ENCODE peak calls at places on chromosomes 3 and 15, in ten cellular contexts. O is HS-5; K is stimulated activated naive CD4-positive, alpha-beta T cell; P is epithelial cell of esophagus; V is activated T-cell treated with anti-CD3 and anti-CD28 coated beads, Interleukin-2, amount 50 U/mL, for 72 hours; T is CD8-positive, alpha-beta T cell; A is LHCN-M2; J is 8988T; I is Jurkat, Clone E6-1; C is WTC11. R is an unnamed sample.

GRCh38 chr3:112308151-112308911 is 14.3 kb upstream of the SLC9C1 start:
- DNase-seq in O (peak), K (no peak), P (peak), V (no peak), T (no peak), A (peak), J (no peak), I (no peak), C (no peak), R (no peak)

GRCh38 chr3:71163216-71163918 is 420.2 kb downstream of the FOXP1 start:
- DNase-seq in O (no peak), K (no peak), P (no peak), V (no peak), T (no peak), A (no peak), J (no peak), I (no peak), C (no peak), R (no peak)

GRCh38 chr3:182440101-182440500 is 353.2 kb upstream of the ATP11B start:
- DNase-seq in O (no peak), K (no peak), P (no peak), V (no peak), T (no peak), A (no peak), J (no peak), I (no peak), C (no peak), R (no peak)

GRCh38 chr3:152834354-152835310 is at the start of gene P2RY1:
- DNase-seq in O (peak), K (no peak), P (peak), V (peak), T (peak), A (peak), J (peak), I (peak), C (peak), R (no peak)

GRCh38 chr3:32675650-32676049 is 9.3 kb upstream of the CNOT10 start:
- DNase-seq in O (no peak), K (no peak), P (no peak), V (no peak), T (no peak), A (no peak), J (no peak), I (no peak), C (no peak), R (no peak)

GRCh38 chr3:8445861-8446260 is 55.8 kb upstream of the LMCD1 start:
- DNase-seq in O (peak), K (no peak), P (peak), V (no peak), T (no peak), A (peak), J (no peak), I (no peak), C (no peak), R (no peak)

GRCh38 chr3:11238880-11239279 is 33.3 kb upstream of the ATG7 start:
- DNase-seq in O (peak), K (no peak), P (peak), V (peak), T (no peak), A (peak), J (no peak), I (no peak), C (no peak), R (no peak)

GRCh38 chr15:83288381-83288801 is 3.9 kb upstream of the BNC1 start:
- DNase-seq in O (no peak), K (no peak), P (peak), V (no peak), T (no peak), A (no peak), J (no peak), I (no peak), C (peak), R (no peak)

GRCh38 chr15:41975679-41976078 is 3.3 kb upstream of the EHD4 start:
- DNase-seq in O (no peak), K (no peak), P (no peak), V (no peak), T (no peak), A (no peak), J (no peak), I (no peak), C (no peak), R (no peak)

GRCh38 chr15:68682906-68683490 is 104.2 kb downstream of the CORO2B start:
- DNase-seq in O (no peak), K (no peak), P (no peak), V (no peak), T (no peak), A (no peak), J (no peak), I (no peak), C (no peak), R (no peak)

GRCh38 chr3:182212479-182213076 is 500.9 kb downstream of the SOX2 start:
- DNase-seq in O (peak), K (no peak), P (peak), V (no peak), T (no peak), A (peak), J (no peak), I (no peak), C (peak), R (no peak)

GRCh38 chr15:60933914-60934885 is 294.9 kb downstream of the RORA start:
- DNase-seq in O (no peak), K (no peak), P (peak), V (no peak), T (no peak), A (peak), J (no peak), I (peak), C (no peak), R (no peak)

GRCh38 chr3:145015243-145015642 is 1043.6 kb downstream of the DIPK2A start:
- DNase-seq in O (peak), K (no peak), P (no peak), V (no peak), T (no peak), A (peak), J (no peak), I (peak), C (no peak), R (no peak)

GRCh38 chr3:171797265-171797679 is 13.0 kb downstream of the PLD1 start:
- DNase-seq in O (no peak), K (no peak), P (peak), V (no peak), T (no peak), A (no peak), J (no peak), I (no peak), C (no peak), R (no peak)

GRCh38 chr15:67042490-67043181 is 22.8 kb upstream of the SMAD3 start:
- DNase-seq in O (no peak), K (no peak), P (no peak), V (no peak), T (no peak), A (no peak), J (no peak), I (no peak), C (no peak), R (no peak)

GRCh38 chr15:36363335-36363734 is 216.1 kb upstream of the CDIN1 start:
- DNase-seq in O (no peak), K (no peak), P (peak), V (no peak), T (no peak), A (peak), J (no peak), I (no peak), C (no peak), R (no peak)

GRCh38 chr15:25859838-25860645 is 3.1 kb downstream of the ATP10A start:
- DNase-seq in O (no peak), K (peak), P (no peak), V (peak), T (peak), A (no peak), J (no peak), I (no peak), C (no peak), R (peak)

GRCh38 chr15:88375234-88375926 is 91.8 kb downstream of the MRPL46 start:
- DNase-seq in O (peak), K (no peak), P (peak), V (peak), T (no peak), A (no peak), J (no peak), I (no peak), C (no peak), R (no peak)

GRCh38 chr3:45760878-45761711 is 35.2 kb downstream of the SLC6A20 start:
- DNase-seq in O (peak), K (peak), P (peak), V (peak), T (peak), A (peak), J (peak), I (peak), C (peak), R (no peak)

GRCh38 chr3:4083225-4084015 is 219.7 kb upstream of the SETMAR start:
- DNase-seq in O (no peak), K (no peak), P (no peak), V (no peak), T (no peak), A (no peak), J (no peak), I (no peak), C (no peak), R (no peak)

GRCh38 chr3:8500208-8500961 is 1.2 kb upstream of the LMCD1 start:
- DNase-seq in O (no peak), K (no peak), P (peak), V (no peak), T (no peak), A (no peak), J (no peak), I (no peak), C (no peak), R (no peak)

GRCh38 chr15:55247766-55248427 is 41.7 kb downstream of the RAB27A start:
- DNase-seq in O (no peak), K (no peak), P (peak), V (no peak), T (no peak), A (no peak), J (no peak), I (no peak), C (no peak), R (no peak)

GRCh38 chr3:3589715-3590130 is 209.5 kb upstream of the LRRN1 start:
- DNase-seq in O (no peak), K (no peak), P (no peak), V (no peak), T (no peak), A (no peak), J (no peak), I (peak), C (no peak), R (no peak)

GRCh38 chr3:29144807-29145206 is 136.1 kb upstream of the RBMS3 start:
- DNase-seq in O (no peak), K (no peak), P (peak), V (no peak), T (no peak), A (peak), J (no peak), I (no peak), C (no peak), R (no peak)

GRCh38 chr3:10753964-10754363 is 62.1 kb upstream of the SLC6A11 start:
- DNase-seq in O (no peak), K (no peak), P (peak), V (peak), T (peak), A (peak), J (no peak), I (peak), C (peak), R (no peak)

GRCh38 chr3:196941846-196942225 is 492 bp downstream of the NCBP2 start:
- DNase-seq in O (peak), K (peak), P (peak), V (peak), T (peak), A (no peak), J (peak), I (peak), C (peak), R (peak)

GRCh38 chr3:127203024-127203423 is 10.1 kb downstream of the PRR23E start:
- DNase-seq in O (no peak), K (no peak), P (no peak), V (no peak), T (no peak), A (no peak), J (no peak), I (no peak), C (no peak), R (no peak)

GRCh38 chr15:100124361-100124760 is 217.4 kb downstream of the ADAMTS17 start:
- DNase-seq in O (no peak), K (no peak), P (no peak), V (no peak), T (no peak), A (no peak), J (no peak), I (no peak), C (no peak), R (no peak)

GRCh38 chr3:124374583-124374982 is 355.7 kb upstream of the UMPS start:
- DNase-seq in O (no peak), K (no peak), P (no peak), V (no peak), T (no peak), A (no peak), J (no peak), I (no peak), C (no peak), R (no peak)

GRCh38 chr3:45406812-45407211 is 18.4 kb downstream of the LARS2 start:
- DNase-seq in O (no peak), K (no peak), P (no peak), V (no peak), T (no peak), A (no peak), J (no peak), I (no peak), C (no peak), R (no peak)

GRCh38 chr15:92503889-92504288 is 110.2 kb downstream of the ST8SIA2 start:
- DNase-seq in O (no peak), K (no peak), P (no peak), V (no peak), T (no peak), A (no peak), J (no peak), I (no peak), C (no peak), R (no peak)

GRCh38 chr3:74067296-74067695 is 442.6 kb upstream of the PDZRN3 start:
- DNase-seq in O (no peak), K (no peak), P (peak), V (no peak), T (no peak), A (no peak), J (no peak), I (no peak), C (no peak), R (no peak)

GRCh38 chr3:102733811-102734574 is 299.2 kb downstream of the ZPLD1 start:
- DNase-seq in O (peak), K (no peak), P (peak), V (no peak), T (no peak), A (no peak), J (no peak), I (no peak), C (no peak), R (no peak)

GRCh38 chr15:40298216-40298935 is 9.4 kb downstream of the PLCB2 start:
- DNase-seq in O (no peak), K (no peak), P (no peak), V (no peak), T (no peak), A (no peak), J (no peak), I (no peak), C (no peak), R (no peak)

GRCh38 chr3:85303156-85303555 is 344.4 kb downstream of the CADM2 start:
- DNase-seq in O (no peak), K (no peak), P (no peak), V (no peak), T (no peak), A (no peak), J (no peak), I (no peak), C (no peak), R (no peak)

GRCh38 chr3:102200126-102200525 is 234.7 kb upstream of the ZPLD1 start:
- DNase-seq in O (no peak), K (no peak), P (peak), V (no peak), T (no peak), A (no peak), J (no peak), I (no peak), C (no peak), R (no peak)

GRCh38 chr15:25238716-25239470 is 199.9 kb downstream of the UBE3A start:
- DNase-seq in O (no peak), K (no peak), P (no peak), V (no peak), T (peak), A (no peak), J (no peak), I (no peak), C (no peak), R (no peak)

GRCh38 chr3:14453841-14454630 is 51.6 kb downstream of the SLC6A6 start:
- DNase-seq in O (no peak), K (no peak), P (no peak), V (no peak), T (no peak), A (no peak), J (no peak), I (no peak), C (no peak), R (no peak)